ENCODE peak calls at places on chromosomes 13 and 19, in eight cellular contexts. One of them, this sample, is unnamed.
A peak's percentile ranks its signal among the peaks of the same experiment; 100 is the strongest.

GRCh38 chr13:42567772-42568428 is 6.1 kb upstream of the TNFSF11 start:
- DNase-seq in left ventricle myocardium inferior: no peak
- DNase-seq in neural crest cell: no peak
- DNase-seq in HCT116: no peak
- DNase-seq in CD4-positive, alpha-beta T cell: no peak
- DNase-seq in choroid plexus epithelial cell: no peak
- DNase-seq in WTC11: no peak
- DNase-seq in suprapubic skin: no peak
- DNase-seq in this sample: no peak

GRCh38 chr13:73859841-73860240 is 274.4 kb downstream of the KLF12 start:
- DNase-seq in choroid plexus epithelial cell: no peak
- DNase-seq in HCT116: no peak
- DNase-seq in CD4-positive, alpha-beta T cell: no peak
- DNase-seq in WTC11: no peak
- DNase-seq in suprapubic skin: no peak
- DNase-seq in neural crest cell: no peak
- DNase-seq in left ventricle myocardium inferior: no peak
- DNase-seq in this sample: no peak

GRCh38 chr13:28704282-28704681 is 14.5 kb downstream of the SLC46A3 start:
- DNase-seq in suprapubic skin: no peak
- DNase-seq in choroid plexus epithelial cell: no peak
- DNase-seq in HCT116: no peak
- DNase-seq in WTC11: no peak
- DNase-seq in CD4-positive, alpha-beta T cell: no peak
- DNase-seq in left ventricle myocardium inferior: no peak
- DNase-seq in neural crest cell: no peak
- DNase-seq in this sample: no peak

GRCh38 chr13:62162860-62163259 is 747.2 kb upstream of the PCDH20 start:
- DNase-seq in choroid plexus epithelial cell: no peak
- DNase-seq in CD4-positive, alpha-beta T cell: no peak
- DNase-seq in HCT116: no peak
- DNase-seq in neural crest cell: no peak
- DNase-seq in suprapubic skin: no peak
- DNase-seq in WTC11: no peak
- DNase-seq in left ventricle myocardium inferior: no peak
- DNase-seq in this sample: no peak

GRCh38 chr13:107210216-107211010 is 642.5 kb upstream of the ARGLU1 start:
- DNase-seq in CD4-positive, alpha-beta T cell: no peak
- DNase-seq in left ventricle myocardium inferior: no peak
- DNase-seq in HCT116: no peak
- DNase-seq in suprapubic skin: no peak
- DNase-seq in choroid plexus epithelial cell: peak; percentile 62
- DNase-seq in WTC11: no peak
- DNase-seq in neural crest cell: no peak
- DNase-seq in this sample: no peak

GRCh38 chr13:31227870-31228269 is 28.1 kb downstream of the B3GLCT start:
- DNase-seq in suprapubic skin: no peak
- DNase-seq in CD4-positive, alpha-beta T cell: no peak
- DNase-seq in WTC11: no peak
- DNase-seq in HCT116: no peak
- DNase-seq in neural crest cell: no peak
- DNase-seq in left ventricle myocardium inferior: no peak
- DNase-seq in choroid plexus epithelial cell: no peak
- DNase-seq in this sample: no peak

GRCh38 chr13:29484236-29484635 is 111.3 kb downstream of the SLC7A1 start:
- DNase-seq in neural crest cell: no peak
- DNase-seq in choroid plexus epithelial cell: no peak
- DNase-seq in HCT116: no peak
- DNase-seq in left ventricle myocardium inferior: no peak
- DNase-seq in WTC11: no peak
- DNase-seq in suprapubic skin: no peak
- DNase-seq in CD4-positive, alpha-beta T cell: no peak
- DNase-seq in this sample: no peak

GRCh38 chr13:72911988-72912387 is 130.1 kb downstream of the PIBF1 start:
- DNase-seq in suprapubic skin: no peak
- DNase-seq in choroid plexus epithelial cell: no peak
- DNase-seq in left ventricle myocardium inferior: no peak
- DNase-seq in WTC11: no peak
- DNase-seq in neural crest cell: no peak
- DNase-seq in CD4-positive, alpha-beta T cell: no peak
- DNase-seq in HCT116: no peak
- DNase-seq in this sample: no peak

GRCh38 chr13:109355129-109355528 is 431.3 kb downstream of the IRS2 start:
- DNase-seq in HCT116: no peak
- DNase-seq in suprapubic skin: no peak
- DNase-seq in CD4-positive, alpha-beta T cell: no peak
- DNase-seq in choroid plexus epithelial cell: no peak
- DNase-seq in WTC11: no peak
- DNase-seq in neural crest cell: no peak
- DNase-seq in left ventricle myocardium inferior: no peak
- DNase-seq in this sample: no peak

GRCh38 chr19:38676023-38676877 is 28.8 kb downstream of the ACTN4 start:
- DNase-seq in neural crest cell: no peak
- DNase-seq in left ventricle myocardium inferior: no peak
- DNase-seq in WTC11: no peak
- DNase-seq in suprapubic skin: no peak
- DNase-seq in choroid plexus epithelial cell: peak; percentile 78
- DNase-seq in CD4-positive, alpha-beta T cell: no peak
- DNase-seq in HCT116: no peak
- DNase-seq in this sample: no peak

GRCh38 chr19:2727640-2727944 is 6.4 kb upstream of the DIRAS1 start:
- DNase-seq in HCT116: no peak
- DNase-seq in CD4-positive, alpha-beta T cell: no peak
- DNase-seq in left ventricle myocardium inferior: no peak
- DNase-seq in suprapubic skin: no peak
- DNase-seq in choroid plexus epithelial cell: no peak
- DNase-seq in neural crest cell: no peak
- DNase-seq in WTC11: no peak
- DNase-seq in this sample: no peak

GRCh38 chr13:53920916-53921315 is 892.3 kb downstream of the OLFM4 start:
- DNase-seq in suprapubic skin: no peak
- DNase-seq in choroid plexus epithelial cell: no peak
- DNase-seq in HCT116: no peak
- DNase-seq in WTC11: no peak
- DNase-seq in CD4-positive, alpha-beta T cell: no peak
- DNase-seq in neural crest cell: no peak
- DNase-seq in left ventricle myocardium inferior: no peak
- DNase-seq in this sample: no peak

GRCh38 chr19:51714848-51715247 is 8.9 kb downstream of the HAS1 start:
- DNase-seq in HCT116: no peak
- DNase-seq in WTC11: no peak
- DNase-seq in choroid plexus epithelial cell: no peak
- DNase-seq in CD4-positive, alpha-beta T cell: no peak
- DNase-seq in neural crest cell: no peak
- DNase-seq in left ventricle myocardium inferior: no peak
- DNase-seq in suprapubic skin: no peak
- DNase-seq in this sample: no peak

GRCh38 chr19:51711702-51712101 is 12.1 kb downstream of the HAS1 start:
- DNase-seq in suprapubic skin: no peak
- DNase-seq in neural crest cell: no peak
- DNase-seq in WTC11: no peak
- DNase-seq in left ventricle myocardium inferior: no peak
- DNase-seq in HCT116: no peak
- DNase-seq in CD4-positive, alpha-beta T cell: no peak
- DNase-seq in choroid plexus epithelial cell: no peak
- DNase-seq in this sample: no peak

GRCh38 chr19:51710163-51710562 is 13.6 kb downstream of the HAS1 start:
- DNase-seq in HCT116: no peak
- DNase-seq in choroid plexus epithelial cell: no peak
- DNase-seq in suprapubic skin: no peak
- DNase-seq in left ventricle myocardium inferior: no peak
- DNase-seq in CD4-positive, alpha-beta T cell: no peak
- DNase-seq in WTC11: no peak
- DNase-seq in neural crest cell: no peak
- DNase-seq in this sample: no peak

GRCh38 chr19:51713319-51714285 is 10.2 kb downstream of the HAS1 start:
- DNase-seq in suprapubic skin: no peak
- DNase-seq in neural crest cell: no peak
- DNase-seq in choroid plexus epithelial cell: no peak
- DNase-seq in left ventricle myocardium inferior: no peak
- DNase-seq in HCT116: no peak
- DNase-seq in WTC11: no peak
- DNase-seq in CD4-positive, alpha-beta T cell: no peak
- DNase-seq in this sample: no peak

GRCh38 chr19:51712461-51713081 is 11.2 kb downstream of the HAS1 start:
- DNase-seq in choroid plexus epithelial cell: peak; percentile 81
- DNase-seq in suprapubic skin: no peak
- DNase-seq in left ventricle myocardium inferior: no peak
- DNase-seq in CD4-positive, alpha-beta T cell: no peak
- DNase-seq in neural crest cell: no peak
- DNase-seq in HCT116: no peak
- DNase-seq in WTC11: peak; percentile 66
- DNase-seq in this sample: no peak
- TF ChIP-seq CTCF in choroid plexus epithelial cell: peak; percentile 73
- TF ChIP-seq CTCF in suprapubic skin: no peak
- TF ChIP-seq CTCF in left ventricle myocardium inferior: peak; percentile 57
- TF ChIP-seq CTCF in CD4-positive, alpha-beta T cell: no peak
- TF ChIP-seq CTCF in neural crest cell: peak; percentile 58
- TF ChIP-seq CTCF in HCT116: peak; percentile 57
- TF ChIP-seq CTCF in WTC11: peak; percentile 60
- TF ChIP-seq CTCF in this sample: no peak

GRCh38 chr19:40798223-40798996 is 581 bp upstream of the EGLN2 start:
- DNase-seq in neural crest cell: peak; percentile 100
- DNase-seq in left ventricle myocardium inferior: peak; percentile 100
- DNase-seq in CD4-positive, alpha-beta T cell: peak; percentile 100
- DNase-seq in suprapubic skin: peak; percentile 100
- DNase-seq in choroid plexus epithelial cell: peak; percentile 100
- DNase-seq in WTC11: peak; percentile 100
- DNase-seq in HCT116: peak; percentile 99
- DNase-seq in this sample: peak; percentile 57
- TF ChIP-seq CTCF in neural crest cell: peak; percentile 60
- TF ChIP-seq CTCF in left ventricle myocardium inferior: peak; percentile 57
- TF ChIP-seq CTCF in CD4-positive, alpha-beta T cell: peak; percentile 40
- TF ChIP-seq CTCF in suprapubic skin: peak; percentile 35
- TF ChIP-seq CTCF in choroid plexus epithelial cell: peak; percentile 70
- TF ChIP-seq CTCF in WTC11: no peak
- TF ChIP-seq CTCF in HCT116: peak; percentile 14
- TF ChIP-seq CTCF in this sample: no peak

DNA sequence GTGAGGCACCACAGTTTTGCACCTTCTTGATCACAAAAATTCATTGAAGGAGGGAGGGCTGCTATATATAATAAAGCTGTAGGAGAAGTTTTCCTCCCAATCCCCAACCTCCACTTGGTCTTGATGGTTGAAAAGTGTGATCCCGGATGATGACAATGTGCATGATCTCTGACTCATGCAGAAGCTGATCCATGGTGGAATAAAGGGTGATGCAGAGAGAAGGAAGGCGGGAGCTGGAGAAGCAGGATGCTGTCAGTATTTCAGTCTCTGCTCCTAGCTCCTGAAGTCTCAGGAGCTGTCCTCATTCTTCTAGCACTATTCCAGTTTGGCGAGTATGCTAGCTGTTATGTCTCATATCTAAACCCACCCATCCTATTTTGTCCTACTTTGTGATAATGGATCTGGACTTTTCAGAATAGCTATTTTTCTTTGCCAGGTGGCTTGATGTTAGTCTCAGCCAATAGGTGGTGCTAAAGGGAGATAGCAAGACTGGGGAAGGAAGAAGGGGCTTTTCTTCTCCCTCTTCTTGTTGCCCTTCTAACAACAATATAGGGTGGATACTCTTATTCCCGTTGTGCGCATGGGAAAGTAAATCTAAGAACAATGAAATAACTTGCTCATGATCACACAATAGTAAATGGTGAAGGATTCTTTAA is 65.6 kb upstream of the HTR2A start:
- DNase-seq in HCT116: no peak
- DNase-seq in left ventricle myocardium inferior: no peak
- DNase-seq in neural crest cell: no peak
- DNase-seq in CD4-positive, alpha-beta T cell: no peak
- DNase-seq in choroid plexus epithelial cell: peak; percentile 41
- DNase-seq in WTC11: no peak
- DNase-seq in suprapubic skin: no peak
- DNase-seq in this sample: no peak
- TF ChIP-seq CTCF in HCT116: no peak
- TF ChIP-seq CTCF in left ventricle myocardium inferior: peak; percentile 16
- TF ChIP-seq CTCF in neural crest cell: peak; percentile 52
- TF ChIP-seq CTCF in CD4-positive, alpha-beta T cell: peak; percentile 9
- TF ChIP-seq CTCF in choroid plexus epithelial cell: peak; percentile 62
- TF ChIP-seq CTCF in WTC11: peak; percentile 17
- TF ChIP-seq CTCF in suprapubic skin: no peak
- TF ChIP-seq CTCF in this sample: no peak

GRCh38 chr19:41619018-41619571 is 7.8 kb downstream of the CEACAM4 start:
- DNase-seq in CD4-positive, alpha-beta T cell: no peak
- DNase-seq in WTC11: no peak
- DNase-seq in left ventricle myocardium inferior: no peak
- DNase-seq in suprapubic skin: no peak
- DNase-seq in HCT116: no peak
- DNase-seq in choroid plexus epithelial cell: no peak
- DNase-seq in neural crest cell: no peak
- DNase-seq in this sample: no peak

GRCh38 chr19:41615207-41615606 is 11.7 kb downstream of the CEACAM4 start:
- DNase-seq in suprapubic skin: no peak
- DNase-seq in WTC11: no peak
- DNase-seq in CD4-positive, alpha-beta T cell: no peak
- DNase-seq in choroid plexus epithelial cell: no peak
- DNase-seq in neural crest cell: no peak
- DNase-seq in HCT116: no peak
- DNase-seq in left ventricle myocardium inferior: no peak
- DNase-seq in this sample: no peak

GRCh38 chr19:41617941-41618730 is 8.7 kb downstream of the CEACAM4 start:
- DNase-seq in neural crest cell: no peak
- DNase-seq in choroid plexus epithelial cell: no peak
- DNase-seq in WTC11: peak; percentile 4
- DNase-seq in HCT116: no peak
- DNase-seq in CD4-positive, alpha-beta T cell: no peak
- DNase-seq in left ventricle myocardium inferior: no peak
- DNase-seq in suprapubic skin: no peak
- DNase-seq in this sample: no peak

GRCh38 chr19:41620171-41620570 is 6.7 kb downstream of the CEACAM4 start:
- DNase-seq in HCT116: no peak
- DNase-seq in suprapubic skin: no peak
- DNase-seq in left ventricle myocardium inferior: no peak
- DNase-seq in choroid plexus epithelial cell: no peak
- DNase-seq in neural crest cell: no peak
- DNase-seq in WTC11: no peak
- DNase-seq in CD4-positive, alpha-beta T cell: no peak
- DNase-seq in this sample: no peak

DNA sequence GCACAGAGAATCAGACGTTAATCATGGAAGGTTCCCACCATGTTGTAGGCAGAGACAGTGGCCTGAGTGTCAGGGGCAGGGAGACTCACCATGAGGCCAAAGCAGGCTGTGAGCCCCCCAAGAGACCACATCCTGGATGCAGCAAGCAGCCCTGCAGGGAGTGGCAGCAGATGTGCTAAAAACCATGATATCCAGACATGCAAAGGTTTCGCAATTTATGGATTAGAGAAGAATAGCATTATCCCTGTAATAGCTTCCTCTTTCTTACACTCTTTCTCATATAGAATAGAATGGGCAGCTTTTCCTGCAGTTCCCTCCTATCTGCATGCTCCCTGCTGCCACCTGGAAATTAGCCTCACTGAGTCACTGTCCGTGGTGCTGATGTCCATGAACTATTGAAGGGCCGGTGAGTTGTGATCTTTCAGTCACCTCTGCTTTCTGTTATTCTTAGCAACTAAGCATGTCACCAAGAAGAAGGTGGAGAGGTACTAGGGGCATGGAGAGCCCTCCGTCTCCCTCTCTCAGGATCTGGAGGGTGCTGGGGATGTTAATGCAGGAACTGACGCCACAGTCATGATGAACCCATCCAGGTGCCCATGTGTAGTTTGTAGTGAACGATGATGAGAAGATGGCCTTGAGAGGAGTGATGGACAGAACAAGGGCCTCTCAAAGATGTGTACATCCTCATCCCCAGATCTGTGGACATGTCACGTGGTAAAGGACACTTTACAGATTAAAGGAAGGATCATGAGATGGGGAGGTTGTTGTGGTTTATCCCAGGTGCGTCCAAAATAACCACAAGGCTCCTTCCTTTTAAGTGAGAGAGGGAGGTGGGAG is 9.9 kb downstream of the CEACAM4 start:
- DNase-seq in left ventricle myocardium inferior: no peak
- DNase-seq in neural crest cell: no peak
- DNase-seq in choroid plexus epithelial cell: peak; percentile 44
- DNase-seq in WTC11: peak; percentile 57
- DNase-seq in HCT116: no peak
- DNase-seq in suprapubic skin: no peak
- DNase-seq in CD4-positive, alpha-beta T cell: no peak
- DNase-seq in this sample: no peak
- TF ChIP-seq CTCF in left ventricle myocardium inferior: no peak
- TF ChIP-seq CTCF in neural crest cell: no peak
- TF ChIP-seq CTCF in choroid plexus epithelial cell: peak; percentile 16
- TF ChIP-seq CTCF in WTC11: no peak
- TF ChIP-seq CTCF in HCT116: no peak
- TF ChIP-seq CTCF in suprapubic skin: no peak
- TF ChIP-seq CTCF in CD4-positive, alpha-beta T cell: no peak
- TF ChIP-seq CTCF in this sample: no peak